ENCODE peak calls at places on chromosomes 3 and 15, in seven cellular contexts. E is stimulated activated CD4-positive, alpha-beta T cell treated with anti-CD3 and anti-CD28 coated beads, TNF-alpha, amount 100 ng/mL, for 1 hour; W is substantia nigra; T is GM12865; D is activated CD8-positive, alpha-beta memory T cell treated with anti-CD3 and anti-CD28 coated beads, Interleukin-2, amount 50 U/mL, for 48 hours; F is caudate nucleus; V is NCI-H2029 treated with DMSO at 0.1 percent for 48 hours. P is an unnamed sample.

GRCh38 chr3:9398715-9399708 is 1.6 kb downstream of the SETD5 start:
- DNase-seq in T (peak), E (no peak), F (no peak), W (no peak), D (no peak), V (peak), P (no peak)

GRCh38 chr3:46406786-46407611 is at the start of the genes CCR5AS and CCRL2:
- DNase-seq in V (no peak), E (peak), F (no peak), W (peak), T (peak), D (peak), P (no peak)

GRCh38 chr15:40762919-40763800 is 708 bp upstream of the GCHFR start:
- DNase-seq in D (peak), V (peak), F (no peak), E (no peak), T (peak), W (no peak), P (peak)

GRCh38 chr3:37718647-37719046 is 143.0 kb upstream of the CTDSPL start:
- DNase-seq in D (no peak), V (no peak), W (no peak), T (no peak), F (no peak), E (no peak), P (no peak)

GRCh38 chr3:159852821-159853505 is 135.7 kb upstream of the IL12A start:
- DNase-seq in F (peak), E (no peak), D (no peak), W (peak), T (no peak), V (no peak), P (no peak)

GRCh38 chr3:115401891-115402501 is 221.3 kb upstream of the GAP43 start:
- DNase-seq in V (no peak), D (no peak), W (no peak), F (no peak), E (no peak), T (no peak), P (no peak)

GRCh38 chr15:63694184-63694583 is 97.0 kb downstream of the FBXL22 start:
- DNase-seq in D (no peak), E (no peak), T (no peak), F (no peak), W (no peak), V (no peak), P (no peak)

GRCh38 chr3:54537506-54537905 is 390.4 kb downstream of the LRTM1 start:
- DNase-seq in F (no peak), V (no peak), E (no peak), T (no peak), D (no peak), W (no peak), P (no peak)

GRCh38 chr3:149506540-149506939 is 32.0 kb downstream of the TM4SF4 start:
- DNase-seq in D (no peak), E (no peak), W (no peak), V (no peak), T (no peak), F (no peak), P (no peak)

GRCh38 chr3:153246805-153247204 is 84.8 kb downstream of the RAP2B start:
- DNase-seq in E (no peak), F (no peak), T (no peak), W (no peak), D (no peak), V (no peak), P (no peak)

GRCh38 chr3:110767156-110767555 is 304.5 kb upstream of the NECTIN3 start:
- DNase-seq in W (no peak), E (no peak), D (no peak), V (no peak), F (no peak), T (no peak), P (no peak)

GRCh38 chr15:85031086-85031943 is 49.7 kb downstream of the PDE8A start:
- DNase-seq in W (no peak), D (no peak), F (no peak), E (no peak), T (no peak), V (no peak), P (no peak)

GRCh38 chr15:99451484-99451883 is 114.3 kb upstream of the MEF2A start:
- DNase-seq in T (no peak), D (peak), V (no peak), W (no peak), F (no peak), E (no peak), P (no peak)

GRCh38 chr3:125513490-125514115 is 6.4 kb downstream of the SNX4 start:
- DNase-seq in V (no peak), E (no peak), D (no peak), T (no peak), W (no peak), F (no peak), P (no peak)

P was measured in NCI-H1930.